ENCODE peak calls at places on chromosome 2, in eight cellular contexts. N is T-helper 1 cell, A is amniotic epithelial cell, F is activated T-cell treated with anti-CD3 and anti-CD28 coated beads for 24 hours, R is A549, G is brain microvascular endothelial cell, J is type B pancreatic cell, S is stomach. K is an unnamed sample.

GRCh38 chr2:59006204-59006603 is 765.1 kb upstream of the FANCL start:
- DNase-seq in J (no peak), R (no peak), F (no peak), S (no peak), A (no peak), G (no peak), N (no peak), K (no peak)

GRCh38 chr2:236712304-236712703 is 142.7 kb downstream of the ACKR3 start:
- DNase-seq in A (peak; percentile 23), J (no peak), F (no peak), R (peak; percentile 16), N (no peak), S (no peak), G (no peak), K (no peak)

GRCh38 chr2:233026211-233026813 is 6.2 kb upstream of the NEU2 start:
- DNase-seq in A (no peak), G (no peak), R (peak; percentile 19), J (no peak), S (no peak), N (no peak), F (no peak), K (no peak)

GRCh38 chr2:218320704-218321336 is 28.5 kb upstream of the TMBIM1 start:
- DNase-seq in G (no peak), A (no peak), F (no peak), N (no peak), R (no peak), S (no peak), J (no peak), K (no peak)

GRCh38 chr2:104430892-104431291 is 423.0 kb upstream of the POU3F3 start:
- DNase-seq in F (no peak), J (no peak), G (no peak), N (no peak), A (no peak), S (no peak), R (no peak), K (no peak)

GRCh38 chr2:104849618-104850097 is 4.3 kb upstream of the POU3F3 start:
- DNase-seq in R (peak; percentile 66), J (no peak), A (peak; percentile 41), G (peak; percentile 43), N (peak; percentile 45), F (peak; percentile 46), S (no peak), K (no peak)

GRCh38 chr2:227862741-227863588 is 8.5 kb upstream of the DAW1 start:
- DNase-seq in J (no peak), R (peak; percentile 85), G (peak; percentile 84), F (no peak), S (no peak), A (peak; percentile 95), N (no peak), K (peak; percentile 51)

GRCh38 chr2:130302164-130302886 is 40.4 kb upstream of the IMP4 start:
- DNase-seq in G (no peak), F (no peak), R (no peak), A (no peak), N (no peak), J (no peak), S (no peak), K (no peak)

GRCh38 chr2:150612957-150613710 is 125.7 kb upstream of the RND3 start:
- DNase-seq in N (no peak), R (no peak), J (no peak), F (no peak), S (no peak), A (no peak), G (no peak), K (no peak)

GRCh38 chr2:105934467-105934866 is 189.8 kb downstream of the NCK2 start:
- DNase-seq in F (peak; percentile 28), J (no peak), A (no peak), N (peak; percentile 28), R (no peak), G (no peak), S (no peak), K (no peak)

GRCh38 chr2:42928161-42928691 is 135.8 kb upstream of the HAAO start:
- DNase-seq in N (no peak), J (no peak), R (no peak), F (no peak), A (no peak), S (no peak), G (no peak), K (no peak)

GRCh38 chr2:32715391-32715841 is 87.6 kb downstream of the TTC27 start:
- DNase-seq in N (no peak), J (no peak), R (no peak), S (no peak), A (no peak), G (no peak), F (no peak), K (no peak)

GRCh38 chr2:240468300-240469238 is 33.1 kb downstream of the GPC1 start:
- DNase-seq in J (no peak), F (no peak), A (no peak), R (no peak), N (no peak), G (no peak), S (no peak), K (no peak)

GRCh38 chr2:11398710-11399109 is 54.3 kb upstream of the ROCK2 start:
- DNase-seq in F (no peak), S (peak; percentile 83), A (no peak), R (no peak), G (no peak), J (no peak), N (no peak), K (no peak)

GRCh38 chr2:16112972-16113560 is 172.7 kb downstream of the MYCN start:
- DNase-seq in S (no peak), F (no peak), J (no peak), R (no peak), G (no peak), A (no peak), N (no peak), K (no peak)

GRCh38 chr2:135913726-135914365 is 37.6 kb upstream of the MCM6 start:
- DNase-seq in A (peak; percentile 41), J (no peak), F (no peak), G (peak; percentile 53), S (no peak), N (peak; percentile 54), R (peak; percentile 45), K (no peak)

GRCh38 chr2:6148887-6149286 is 456.7 kb downstream of the SOX11 start:
- DNase-seq in R (no peak), N (no peak), J (no peak), F (no peak), A (no peak), G (peak; percentile 46), S (no peak), K (no peak)

GRCh38 chr2:213232649-213233437 is 51.4 kb upstream of the SPAG16 start:
- DNase-seq in J (no peak), S (no peak), N (peak; percentile 15), R (no peak), G (peak; percentile 53), A (peak; percentile 33), F (no peak), K (no peak)

GRCh38 chr2:17104454-17104853 is 413.8 kb downstream of the RAD51AP2 start:
- DNase-seq in N (no peak), G (peak; percentile 72), R (no peak), F (no peak), J (no peak), S (no peak), A (peak; percentile 33), K (no peak)

GRCh38 chr2:70842401-70842800 is 6.8 kb upstream of the CD207 start:
- DNase-seq in G (no peak), J (no peak), N (no peak), A (no peak), S (no peak), F (no peak), R (no peak), K (no peak)

GRCh38 chr2:72561621-72562318 is 264.1 kb downstream of the EXOC6B start:
- DNase-seq in S (no peak), N (no peak), R (peak; percentile 52), F (no peak), G (peak; percentile 81), J (no peak), A (peak; percentile 77), K (peak; percentile 63)

GRCh38 chr2:98293931-98294687 is 52.1 kb upstream of the CNGA3 start:
- DNase-seq in N (no peak), S (peak; percentile 72), F (no peak), R (no peak), J (no peak), G (no peak), A (no peak), K (peak; percentile 45)

GRCh38 chr2:232869138-232870001 is 694 bp upstream of the SNORC start:
- DNase-seq in R (no peak), N (no peak), S (peak; percentile 20), A (no peak), J (no peak), G (no peak), F (no peak), K (no peak)

GRCh38 chr2:150806336-150806735 is 318.9 kb upstream of the RND3 start:
- DNase-seq in F (no peak), N (no peak), A (peak; percentile 39), S (no peak), G (peak; percentile 34), J (no peak), R (no peak), K (no peak)

GRCh38 chr2:219661955-219662395 is 34.5 kb downstream of the SLC4A3 start:
- DNase-seq in R (no peak), N (no peak), S (no peak), A (peak; percentile 88), G (peak; percentile 67), F (no peak), J (peak; percentile 16), K (no peak)

GRCh38 chr2:229133155-229133772 is 137.8 kb downstream of the PID1 start:
- DNase-seq in S (no peak), F (no peak), N (no peak), R (peak; percentile 62), J (no peak), G (peak; percentile 6), A (peak; percentile 71), K (no peak)

GRCh38 chr2:143745060-143745459 is 615.8 kb downstream of the ARHGAP15 start:
- DNase-seq in N (no peak), R (no peak), G (no peak), J (no peak), F (no peak), A (no peak), S (no peak), K (no peak)

GRCh38 chr2:14285812-14286211 is 346.7 kb upstream of the LRATD1 start:
- DNase-seq in A (no peak), R (no peak), J (no peak), G (no peak), N (no peak), F (no peak), S (no peak), K (no peak)

GRCh38 chr2:82165377-82165776 is 1860.8 kb upstream of the LRRTM1 start:
- DNase-seq in F (no peak), A (no peak), N (no peak), S (no peak), J (no peak), R (no peak), G (no peak), K (no peak)

GRCh38 chr2:216636570-216637450 is 3.6 kb downstream of the IGFBP2 start:
- DNase-seq in A (peak; percentile 54), J (no peak), N (no peak), R (peak; percentile 84), G (peak; percentile 63), F (no peak), S (peak; percentile 84), K (no peak)

GRCh38 chr2:118974103-118974911 is 32.3 kb downstream of the MARCO start:
- DNase-seq in S (no peak), A (peak; percentile 53), G (peak; percentile 9), N (no peak), F (no peak), J (peak; percentile 56), R (peak; percentile 56), K (no peak)

GRCh38 chr2:224366269-224366668 is 35.6 kb downstream of the FAM124B start:
- DNase-seq in F (no peak), J (no peak), A (no peak), G (no peak), R (no peak), S (no peak), N (no peak), K (no peak)

GRCh38 chr2:219633276-219634065 is 6.0 kb downstream of the SLC4A3 start:
- DNase-seq in S (peak; percentile 15), A (no peak), N (no peak), J (peak; percentile 65), G (no peak), F (no peak), R (no peak), K (no peak)

GRCh38 chr2:176704282-176704773 is 435.1 kb downstream of the MTX2 start:
- DNase-seq in J (no peak), F (no peak), A (no peak), R (no peak), S (no peak), N (no peak), G (no peak), K (no peak)

K was measured in glomerular endothelial cell.